ENCODE peak calls at places on chromosomes 3 and 15, in seven cellular contexts. K is B cell; Z is astrocyte of the spinal cord; Q is AG04450; U is activated naive CD4-positive, alpha-beta T cell treated with anti-CD3 and anti-CD28 coated beads for 36 hours; E is hippocampal formation; Y is gastrocnemius medialis. V is an unnamed sample.

GRCh38 chr3:90091557-90091956 is 984.1 kb downstream of the EPHA3 start:
- DNase-seq in K (no peak), Y (no peak), U (no peak), Z (peak), Q (no peak), E (no peak), V (no peak)

GRCh38 chr15:76012021-76012551 is at the start of gene NRG4:
- DNase-seq in Y (no peak), Z (no peak), E (no peak), Q (no peak), K (no peak), U (no peak), V (no peak)

GRCh38 chr3:179181021-179181472 is 32.9 kb downstream of the PIK3CA start:
- DNase-seq in E (no peak), K (no peak), Z (peak), Y (no peak), Q (no peak), U (no peak), V (no peak)

GRCh38 chr3:12896206-12896697 is 54.9 kb upstream of the RPL32 start:
- DNase-seq in U (no peak), Q (no peak), Y (no peak), E (no peak), Z (no peak), K (no peak), V (no peak)

GRCh38 chr15:61146643-61147230 is 82.4 kb downstream of the RORA start:
- DNase-seq in Q (no peak), E (no peak), Y (no peak), K (no peak), U (no peak), Z (no peak), V (no peak)

GRCh38 chr3:100971776-100972175 is 21.4 kb downstream of the ABI3BP start:
- DNase-seq in E (no peak), Y (no peak), K (no peak), Q (no peak), Z (no peak), U (no peak), V (no peak)

GRCh38 chr15:40338041-40338657 is 2.6 kb downstream of the CCDC9B start:
- DNase-seq in K (peak), Y (peak), Q (no peak), U (peak), Z (peak), E (peak), V (no peak)

GRCh38 chr15:34284937-34285336 is 52.6 kb downstream of the SLC12A6 start:
- DNase-seq in U (no peak), Z (no peak), E (no peak), K (no peak), Q (no peak), Y (no peak), V (no peak)

GRCh38 chr15:29045717-29046116 is 159.9 kb downstream of the APBA2 start:
- DNase-seq in U (peak), E (no peak), K (no peak), Z (peak), Y (no peak), Q (no peak), V (no peak)

GRCh38 chr15:79736435-79737000 is 160.3 kb downstream of the MTHFS start:
- DNase-seq in Y (no peak), Q (no peak), U (no peak), E (no peak), Z (no peak), K (no peak), V (no peak)

GRCh38 chr3:6264906-6265305 is 596.0 kb upstream of the GRM7 start:
- DNase-seq in K (no peak), Y (no peak), U (no peak), Z (no peak), Q (no peak), E (no peak), V (no peak)

GRCh38 chr15:68700395-68701123 is 120.1 kb downstream of the ANP32A start:
- DNase-seq in E (peak), Z (peak), K (no peak), Y (no peak), U (no peak), Q (peak), V (peak)

GRCh38 chr15:83559310-83559966 is 94.5 kb upstream of the ADAMTSL3 start:
- DNase-seq in U (peak), Y (no peak), Z (peak), K (no peak), Q (peak), E (peak), V (peak)

GRCh38 chr3:44831241-44831640 is 30.5 kb upstream of the TMEM42 start:
- DNase-seq in Q (no peak), Z (no peak), K (no peak), U (no peak), Y (no peak), E (no peak), V (no peak)

GRCh38 chr15:83747050-83747717 is 93.3 kb downstream of the ADAMTSL3 start:
- DNase-seq in E (peak), Y (peak), Q (no peak), U (no peak), K (no peak), Z (no peak), V (peak)

GRCh38 chr3:168047936-168048335 is 47.8 kb downstream of the GOLIM4 start:
- DNase-seq in Z (no peak), Y (no peak), K (no peak), U (no peak), Q (no peak), E (no peak), V (no peak)

GRCh38 chr3:150314248-150315027 is 93.7 kb upstream of the TSC22D2 start:
- DNase-seq in Q (no peak), E (no peak), K (no peak), U (no peak), Z (no peak), Y (no peak), V (no peak)

GRCh38 chr3:63945558-63946096 is 33.4 kb upstream of the SCAANT1 start:
- DNase-seq in Y (no peak), E (no peak), Q (no peak), U (no peak), Z (no peak), K (no peak), V (no peak)

GRCh38 chr3:125585595-125586223 is 9.6 kb downstream of the OSBPL11 start:
- DNase-seq in Z (peak), Q (peak), K (no peak), Y (no peak), U (peak), E (peak), V (peak)

GRCh38 chr3:190616627-190617026 is 102.7 kb downstream of the IL1RAP start:
- DNase-seq in Z (no peak), E (no peak), Q (no peak), K (no peak), U (no peak), Y (no peak), V (no peak)

GRCh38 chr3:125146601-125147490 is 65.7 kb downstream of the SLC12A8 start:
- DNase-seq in U (no peak), Y (no peak), Z (no peak), E (no peak), K (peak), Q (no peak), V (no peak)

GRCh38 chr3:177337548-177338331 is 140.5 kb upstream of the TBL1XR1 start:
- DNase-seq in Y (no peak), Z (peak), U (peak), Q (no peak), K (peak), E (no peak), V (no peak)

GRCh38 chr3:11638669-11639402 is 4.9 kb downstream of the VGLL4 start:
- DNase-seq in Y (peak), E (peak), Q (no peak), K (no peak), U (no peak), Z (no peak), V (no peak)

GRCh38 chr15:33292718-33293307 is 18.0 kb upstream of the RYR3 start:
- DNase-seq in Z (peak), Y (no peak), E (peak), K (no peak), Q (peak), U (peak), V (peak)

GRCh38 chr15:77002436-77002835 is 7.5 kb downstream of the PSTPIP1 start:
- DNase-seq in U (no peak), K (peak), Q (no peak), E (no peak), Y (no peak), Z (no peak), V (no peak)

GRCh38 chr3:188061133-188061532 is 92.8 kb upstream of the LPP start:
- DNase-seq in Y (no peak), U (peak), K (peak), Z (peak), E (no peak), Q (no peak), V (peak)

GRCh38 chr3:156489462-156489911 is 65.4 kb downstream of the SSR3 start:
- DNase-seq in Q (no peak), K (no peak), E (no peak), Z (peak), U (no peak), Y (no peak), V (no peak)

GRCh38 chr3:74897006-74897405 is 282.5 kb upstream of the CNTN3 start:
- DNase-seq in U (no peak), E (no peak), Q (no peak), Y (no peak), Z (no peak), K (no peak), V (no peak)

GRCh38 chr3:132659370-132660055 is at the start of gene ACAD11:
- DNase-seq in K (peak), Q (peak), U (peak), Z (peak), Y (peak), E (peak), V (peak)

GRCh38 chr3:67946446-67946845 is 292.0 kb upstream of the SUCLG2 start:
- DNase-seq in Z (peak), E (no peak), K (no peak), Y (no peak), Q (no peak), U (no peak), V (no peak)

GRCh38 chr15:69591905-69592508 is 139.4 kb downstream of the RPLP1 start:
- DNase-seq in K (no peak), Y (no peak), U (no peak), Z (peak), E (no peak), Q (no peak), V (no peak)

GRCh38 chr15:91228890-91229289 is 128.8 kb downstream of the SV2B start:
- DNase-seq in U (no peak), Z (no peak), Q (no peak), Y (no peak), K (no peak), E (no peak), V (no peak)

GRCh38 chr3:45321607-45322391 is 66.6 kb upstream of the LARS2 start:
- DNase-seq in Q (no peak), Z (no peak), K (no peak), E (no peak), U (peak), Y (no peak), V (no peak)

GRCh38 chr3:141231923-141232861 is 567 bp downstream of the PXYLP1 start:
- DNase-seq in Y (no peak), U (peak), E (no peak), K (no peak), Q (no peak), Z (no peak), V (no peak)

GRCh38 chr3:110859340-110859739 is 212.3 kb upstream of the NECTIN3 start:
- DNase-seq in Z (no peak), Y (no peak), E (no peak), K (no peak), U (no peak), Q (no peak), V (no peak)

GRCh38 chr3:38552364-38552763 is 56.2 kb downstream of the EXOG start:
- DNase-seq in Z (no peak), U (no peak), Y (no peak), E (no peak), Q (no peak), K (peak), V (no peak)

GRCh38 chr3:111012388-111013248 is 59.0 kb upstream of the NECTIN3 start:
- DNase-seq in E (no peak), K (no peak), Y (no peak), U (peak), Z (no peak), Q (no peak), V (no peak)